ENCODE peak calls at places on chromosomes 12 and 14, in ten cellular contexts. I is left ventricle myocardium inferior; D is tibial nerve; B is transverse colon; P is lower lobe of right lung; M is CD8-positive, alpha-beta memory T cell; Q is Karpas-422; R is IMR-90; T is uterus; V is AG04450. E is an unnamed sample.

GRCh38 chr12:65673732-65674131 is 150.6 kb upstream of the HMGA2 start:
- DNase-seq in I (no peak), D (no peak), B (no peak), P (no peak), M (no peak), Q (no peak), R (peak), T (no peak), V (no peak), E (no peak)

GRCh38 chr12:116673713-116674112 is 64.2 kb downstream of the SPRING1 start:
- DNase-seq in I (no peak), D (no peak), B (no peak), P (no peak), M (no peak), Q (no peak), R (no peak), T (no peak), V (no peak), E (no peak)

GRCh38 chr12:46531804-46532203 is 159.2 kb upstream of the SLC38A2 start:
- DNase-seq in I (no peak), D (no peak), B (no peak), P (no peak), M (no peak), Q (no peak), R (no peak), T (no peak), V (no peak), E (no peak)

GRCh38 chr12:28172434-28173030 is 17.7 kb upstream of the CCDC91 start:
- DNase-seq in I (no peak), D (no peak), B (peak), P (no peak), M (no peak), Q (peak), R (peak), T (no peak), V (peak), E (no peak)

GRCh38 chr14:63039800-63040380 is 5.4 kb downstream of the KCNH5 start:
- DNase-seq in I (no peak), D (no peak), B (no peak), P (no peak), M (no peak), Q (peak), R (peak), T (no peak), V (peak), E (no peak)

GRCh38 chr12:991350-992278 is 591 bp downstream of the ERC1 start:
- DNase-seq in I (no peak), D (peak), B (peak), P (no peak), M (no peak), Q (peak), R (peak), T (peak), V (no peak), E (no peak)

GRCh38 chr14:103103461-103104388 is 9.2 kb downstream of the EXOC3L4 start:
- DNase-seq in I (peak), D (no peak), B (peak), P (peak), M (no peak), Q (no peak), R (peak), T (no peak), V (no peak), E (peak)

GRCh38 chr12:48903363-48903981 is 21.8 kb downstream of the FKBP11 start:
- DNase-seq in I (no peak), D (no peak), B (no peak), P (peak), M (no peak), Q (no peak), R (peak), T (no peak), V (no peak), E (no peak)

GRCh38 chr12:1781770-1782169 is 38.6 kb upstream of the LRTM2 start:
- DNase-seq in I (no peak), D (no peak), B (no peak), P (no peak), M (no peak), Q (no peak), R (peak), T (no peak), V (peak), E (no peak)

GRCh38 chr14:58643366-58643765 is 5.6 kb downstream of the DACT1 start:
- DNase-seq in I (no peak), D (no peak), B (no peak), P (no peak), M (no peak), Q (no peak), R (no peak), T (no peak), V (no peak), E (no peak)

GRCh38 chr12:1859643-1860042 is 39.3 kb downstream of the LRTM2 start:
- DNase-seq in I (no peak), D (no peak), B (no peak), P (no peak), M (no peak), Q (no peak), R (peak), T (no peak), V (no peak), E (no peak)

GRCh38 chr14:104805326-104805678 is 4.4 kb downstream of the ZBTB42 start:
- DNase-seq in I (no peak), D (no peak), B (no peak), P (peak), M (no peak), Q (no peak), R (peak), T (no peak), V (peak), E (peak)

GRCh38 chr12:12323606-12324005 is 26.4 kb downstream of the MANSC1 start:
- DNase-seq in I (no peak), D (no peak), B (no peak), P (no peak), M (no peak), Q (no peak), R (peak), T (no peak), V (no peak), E (no peak)

GRCh38 chr14:87065366-87065765 is 927.6 kb downstream of the GALC start:
- DNase-seq in I (no peak), D (no peak), B (no peak), P (no peak), M (no peak), Q (peak), R (no peak), T (no peak), V (no peak), E (no peak)

GRCh38 chr12:4137441-4137840 is 136.1 kb upstream of the CCND2 start:
- DNase-seq in I (no peak), D (no peak), B (no peak), P (no peak), M (no peak), Q (no peak), R (no peak), T (no peak), V (no peak), E (no peak)

GRCh38 chr12:32233568-32233967 is 126.9 kb downstream of the BICD1 start:
- DNase-seq in I (no peak), D (no peak), B (no peak), P (no peak), M (no peak), Q (no peak), R (no peak), T (no peak), V (no peak), E (no peak)

GRCh38 chr12:100141998-100142850 is 450 bp downstream of the BLTP3B start:
- DNase-seq in I (peak), D (peak), B (peak), P (peak), M (peak), Q (peak), R (no peak), T (peak), V (no peak), E (peak)

GRCh38 chr14:77309122-77309521 is 11.6 kb downstream of the POMT2 start:
- DNase-seq in I (no peak), D (no peak), B (no peak), P (no peak), M (no peak), Q (no peak), R (no peak), T (no peak), V (no peak), E (no peak)

GRCh38 chr12:79676579-79676978 is 14.2 kb downstream of the PAWR start:
- DNase-seq in I (no peak), D (no peak), B (no peak), P (no peak), M (no peak), Q (no peak), R (no peak), T (no peak), V (no peak), E (no peak)

GRCh38 chr12:40192704-40193255 is 32.0 kb upstream of the LRRK2 start:
- DNase-seq in I (no peak), D (no peak), B (peak), P (no peak), M (no peak), Q (no peak), R (no peak), T (no peak), V (no peak), E (no peak)

GRCh38 chr14:99728981-99729451 is 44.9 kb downstream of the CYP46A1 start:
- DNase-seq in I (peak), D (no peak), B (no peak), P (peak), M (no peak), Q (no peak), R (no peak), T (no peak), V (no peak), E (no peak)

GRCh38 chr12:88424791-88425730 is 155.2 kb downstream of the KITLG start:
- DNase-seq in I (no peak), D (no peak), B (no peak), P (no peak), M (no peak), Q (no peak), R (no peak), T (no peak), V (no peak), E (no peak)

GRCh38 chr12:87155616-87156015 is 873.6 kb downstream of the C12orf50 start:
- DNase-seq in I (no peak), D (no peak), B (no peak), P (no peak), M (no peak), Q (no peak), R (peak), T (no peak), V (no peak), E (no peak)

GRCh38 chr14:99803106-99803437 is 9.9 kb downstream of the EML1 start:
- DNase-seq in I (no peak), D (no peak), B (no peak), P (no peak), M (no peak), Q (no peak), R (no peak), T (no peak), V (no peak), E (no peak)

GRCh38 chr12:57243521-57244305 is 7.3 kb downstream of the STAC3 start:
- DNase-seq in I (peak), D (peak), B (peak), P (peak), M (peak), Q (peak), R (peak), T (peak), V (no peak), E (peak)

GRCh38 chr14:77014004-77014604 is 14.4 kb downstream of the IRF2BPL start:
- DNase-seq in I (peak), D (peak), B (no peak), P (no peak), M (no peak), Q (no peak), R (peak), T (peak), V (no peak), E (peak)

GRCh38 chr12:64890873-64891468 is 66.5 kb downstream of the TBC1D30 start:
- DNase-seq in I (no peak), D (no peak), B (no peak), P (no peak), M (peak), Q (peak), R (peak), T (no peak), V (no peak), E (no peak)

GRCh38 chr14:104104006-104104901 is 18.8 kb downstream of the ASPG start:
- DNase-seq in I (peak), D (no peak), B (peak), P (peak), M (no peak), Q (no peak), R (no peak), T (no peak), V (no peak), E (peak)

GRCh38 chr14:67673451-67673850 is 981 bp downstream of the VTI1B start:
- DNase-seq in I (no peak), D (no peak), B (no peak), P (no peak), M (no peak), Q (no peak), R (peak), T (no peak), V (no peak), E (no peak)

GRCh38 chr12:113424915-113425823 is 3.0 kb downstream of the SDSL start:
- DNase-seq in I (peak), D (peak), B (peak), P (peak), M (peak), Q (peak), R (peak), T (no peak), V (no peak), E (no peak)

GRCh38 chr12:19799216-19799615 is 359.9 kb downstream of the AEBP2 start:
- DNase-seq in I (no peak), D (no peak), B (no peak), P (no peak), M (no peak), Q (no peak), R (peak), T (no peak), V (no peak), E (no peak)

DNA sequence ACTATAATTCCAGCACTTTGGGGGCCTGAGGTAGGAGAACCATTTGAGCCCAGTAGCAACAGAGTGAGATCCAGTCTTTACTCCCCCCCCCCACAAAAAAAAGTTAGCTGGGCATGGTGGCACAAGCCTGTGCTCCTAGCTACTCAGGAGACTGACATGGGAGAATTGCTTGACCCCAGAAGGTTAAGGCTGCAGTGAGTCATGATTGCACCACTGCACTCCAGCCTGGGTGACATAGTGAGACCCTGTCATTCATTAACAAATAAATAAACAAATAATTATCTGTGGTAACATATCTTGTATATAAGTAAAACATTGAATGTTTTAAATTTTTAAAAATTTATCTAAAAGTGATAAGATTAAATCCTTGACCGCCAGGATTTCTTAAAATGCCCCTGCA is 4.8 kb downstream of the ENTPD5 start:
- DNase-seq in I (no peak), D (no peak), B (no peak), P (no peak), M (no peak), Q (no peak), R (no peak), T (no peak), V (no peak), E (no peak)
- H3K27ac ChIP-seq in I (no peak), D (no peak), B (no peak), P (no peak), M (no peak), Q (no peak), R (no peak), T (no peak), V (no peak), E (no peak)

DNA sequence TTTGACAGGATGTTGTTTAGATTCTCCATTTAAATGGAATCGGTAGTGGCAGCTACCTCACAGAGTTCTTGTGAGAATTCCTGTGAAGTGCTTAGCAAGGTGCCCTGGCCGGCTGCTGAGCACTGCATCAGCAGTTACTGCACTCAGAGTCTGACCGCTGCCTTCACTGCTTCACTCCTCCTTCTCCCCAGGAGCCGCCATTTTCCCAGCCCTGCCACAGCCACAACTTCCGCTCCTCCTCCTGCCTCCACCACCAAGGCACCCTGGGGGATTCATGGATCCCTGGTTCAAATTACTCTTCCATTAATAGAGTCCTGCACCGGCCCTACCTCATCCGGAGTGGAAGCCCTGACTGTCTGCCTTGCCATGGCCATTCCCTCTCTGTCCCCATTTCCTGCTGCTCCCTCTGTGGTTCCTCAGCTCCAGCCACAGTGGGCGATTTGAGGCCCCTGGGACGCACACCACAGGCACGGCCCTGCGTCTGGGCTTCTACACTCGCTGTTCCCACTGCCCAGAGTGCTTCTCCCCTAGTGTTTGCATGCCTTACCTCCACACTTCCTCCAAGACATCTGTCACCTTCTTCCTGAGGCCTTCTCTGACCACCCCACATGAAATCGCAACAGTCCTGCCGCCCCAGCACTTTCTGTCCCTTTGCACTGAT is 210.3 kb downstream of the IPO8 start:
- DNase-seq in I (no peak), D (no peak), B (no peak), P (no peak), M (no peak), Q (no peak), R (no peak), T (no peak), V (no peak), E (no peak)
- H3K27ac ChIP-seq in I (no peak), D (no peak), B (no peak), P (no peak), M (no peak), Q (no peak), R (no peak), T (no peak), V (no peak), E (no peak)

DNA sequence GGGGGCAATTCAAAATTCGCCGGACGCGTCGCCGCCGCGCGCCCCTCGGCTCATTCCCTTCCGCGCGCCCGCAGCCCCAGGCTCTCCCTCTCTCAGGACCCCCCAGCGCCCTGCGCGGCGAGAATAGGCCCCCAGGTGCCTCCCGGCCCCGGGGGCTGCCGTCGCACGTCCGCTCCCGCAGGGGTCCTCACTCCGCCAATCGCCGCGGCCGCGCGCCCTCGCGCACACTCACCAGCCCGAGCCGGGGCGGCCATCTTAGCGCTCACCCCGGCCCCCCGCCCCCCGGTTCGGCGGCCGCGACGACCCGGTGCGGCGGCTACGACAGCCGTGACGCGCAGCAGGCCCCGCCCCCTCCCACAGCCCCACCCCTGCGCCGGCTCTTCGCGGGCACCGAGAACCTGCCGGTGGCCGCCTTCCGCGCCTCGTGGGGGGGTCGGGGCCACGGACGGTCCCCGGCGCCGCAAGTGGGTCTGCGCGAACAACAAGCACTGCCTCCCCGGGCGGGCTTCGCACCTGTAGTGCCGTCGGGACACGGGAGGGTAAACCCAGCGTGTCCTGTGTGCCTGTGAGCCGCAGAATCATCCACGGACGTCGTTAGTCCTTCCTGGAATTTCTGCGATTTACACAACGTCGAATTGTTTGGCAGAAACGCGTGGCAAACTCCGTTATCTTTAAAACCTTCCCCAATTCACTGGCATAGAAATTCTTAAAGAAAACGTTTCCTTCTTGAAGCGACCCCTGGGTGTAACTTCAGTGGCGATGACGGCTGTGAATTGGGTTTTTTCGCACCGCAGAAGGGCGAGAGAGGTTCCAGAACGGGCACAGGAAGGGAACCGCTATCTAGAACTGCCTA is 2.5 kb downstream of the USP44 start:
- DNase-seq in I (peak), D (peak), B (peak), P (peak), M (peak), Q (no peak), R (peak), T (peak), V (no peak), E (peak)
- H3K27ac ChIP-seq in I (peak), D (peak), B (peak), P (peak), M (peak), Q (no peak), R (peak), T (peak), V (peak), E (peak)

GRCh38 chr12:70379856-70380255 is 13.8 kb downstream of the KCNMB4 start:
- DNase-seq in I (no peak), D (no peak), B (no peak), P (no peak), M (no peak), Q (no peak), R (no peak), T (no peak), V (no peak), E (no peak)
- H3K27ac ChIP-seq in I (no peak), D (no peak), B (no peak), P (no peak), M (no peak), Q (peak), R (no peak), T (no peak), V (no peak), E (no peak)

DNA sequence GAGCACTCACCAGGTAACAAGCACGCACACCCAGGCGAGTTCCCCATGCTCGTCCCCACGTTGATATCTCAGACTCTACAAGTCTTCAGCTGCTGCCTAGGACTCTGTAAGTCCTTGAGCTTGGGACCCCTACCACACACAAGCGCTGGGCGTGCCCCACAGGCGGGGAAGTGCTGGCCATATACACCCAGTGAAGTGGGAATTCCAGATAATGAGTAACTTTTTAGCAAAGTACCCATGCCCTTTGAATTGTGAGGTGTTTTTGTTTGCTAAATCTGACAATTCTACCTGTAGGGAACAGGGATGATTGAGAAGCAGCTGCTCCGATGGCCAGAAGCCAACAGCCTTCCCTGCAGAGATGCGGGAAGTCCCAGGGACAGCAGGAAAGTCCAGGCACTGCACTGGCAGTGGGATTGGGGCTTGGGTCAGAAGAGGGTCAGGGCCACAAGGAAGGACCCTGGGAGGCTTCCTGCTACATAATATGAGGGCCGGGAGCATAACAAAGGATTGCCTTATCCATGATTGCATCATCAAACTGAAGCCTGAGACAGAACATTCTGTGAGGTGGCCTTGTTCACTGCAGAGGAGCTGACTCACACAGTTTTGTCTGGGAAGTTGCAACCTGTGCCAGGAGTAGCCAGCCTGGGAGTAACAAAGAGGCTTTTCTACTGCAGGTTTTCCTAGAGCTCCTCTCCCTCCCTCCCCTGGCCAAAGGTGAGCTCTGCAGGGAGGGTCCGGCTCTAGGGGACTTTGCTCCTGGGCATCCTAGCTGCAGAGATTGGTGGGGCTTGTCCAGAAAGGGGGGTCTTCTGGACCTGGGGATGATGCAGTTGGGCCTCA is 13.2 kb upstream of the SERPINA3 start:
- DNase-seq in I (peak), D (peak), B (peak), P (no peak), M (no peak), Q (no peak), R (peak), T (peak), V (peak), E (peak)
- H3K27ac ChIP-seq in I (peak), D (peak), B (peak), P (no peak), M (no peak), Q (no peak), R (peak), T (peak), V (peak), E (peak)